ENCODE peak calls at places on chromosome 18, in seven cellular contexts. U is neuronal stem cell, Y is A549, P is AG09319, O is PC-3, N is prostate gland, D is fibroblast of villous mesenchyme. Z is an unnamed sample.

GRCh38 chr18:68454511-68455228 is 260.2 kb downstream of the TMX3 start:
- DNase-seq in U (no peak), Y (no peak), P (no peak), O (peak; percentile 36), N (no peak), D (peak; percentile 68), Z (peak; percentile 70)

GRCh38 chr18:47550611-47551010 is 299.2 kb upstream of the SKOR2 start:
- DNase-seq in U (no peak), Y (no peak), P (no peak), O (no peak), N (no peak), D (no peak), Z (no peak)

GRCh38 chr18:14086459-14087231 is 45.6 kb downstream of the ZNF519 start:
- DNase-seq in U (peak; percentile 57), Y (peak; percentile 2), P (peak; percentile 4), O (peak; percentile 63), N (no peak), D (peak; percentile 41), Z (peak; percentile 68)

GRCh38 chr18:43662657-43663056 is 385.4 kb upstream of the SYT4 start:
- DNase-seq in U (no peak), Y (no peak), P (peak; percentile 42), O (peak; percentile 38), N (no peak), D (peak; percentile 30), Z (peak; percentile 95)

GRCh38 chr18:42614619-42615293 is 500.7 kb downstream of the RIT2 start:
- DNase-seq in U (no peak), Y (no peak), P (no peak), O (no peak), N (no peak), D (peak; percentile 1), Z (no peak)

GRCh38 chr18:35603528-35603927 is 22.0 kb downstream of the GALNT1 start:
- DNase-seq in U (no peak), Y (no peak), P (no peak), O (no peak), N (no peak), D (no peak), Z (no peak)

GRCh38 chr18:49884959-49885358 is 71.6 kb upstream of the ACAA2 start:
- DNase-seq in U (no peak), Y (no peak), P (no peak), O (no peak), N (no peak), D (no peak), Z (peak; percentile 55)

GRCh38 chr18:50622865-50623393 is 63.0 kb downstream of the MAPK4 start:
- DNase-seq in U (no peak), Y (no peak), P (no peak), O (no peak), N (no peak), D (no peak), Z (no peak)

GRCh38 chr18:2856499-2856898 is 9.7 kb downstream of the EMILIN2 start:
- DNase-seq in U (no peak), Y (no peak), P (no peak), O (no peak), N (no peak), D (peak; percentile 68), Z (no peak)

GRCh38 chr18:43115076-43116035 is at the start of gene RIT2:
- DNase-seq in U (no peak), Y (no peak), P (no peak), O (no peak), N (no peak), D (no peak), Z (no peak)

GRCh38 chr18:35019929-35020328 is 21.3 kb upstream of the MAPRE2 start:
- DNase-seq in U (no peak), Y (no peak), P (no peak), O (no peak), N (no peak), D (peak; percentile 8), Z (peak; percentile 65)

GRCh38 chr18:9209230-9209629 is 72.6 kb downstream of the ANKRD12 start:
- DNase-seq in U (no peak), Y (no peak), P (peak; percentile 5), O (no peak), N (no peak), D (peak; percentile 51), Z (peak; percentile 48)

GRCh38 chr18:56168049-56168781 is 470.2 kb downstream of the TXNL1 start:
- DNase-seq in U (no peak), Y (no peak), P (peak; percentile 7), O (peak; percentile 92), N (peak; percentile 9), D (peak; percentile 71), Z (peak; percentile 59)

GRCh38 chr18:77059294-77059916 is 73.2 kb downstream of the MBP start:
- DNase-seq in U (no peak), Y (peak; percentile 44), P (no peak), O (peak; percentile 81), N (no peak), D (peak; percentile 77), Z (peak; percentile 92)

GRCh38 chr18:35695803-35696202 is 114.3 kb downstream of the GALNT1 start:
- DNase-seq in U (no peak), Y (no peak), P (no peak), O (no peak), N (peak; percentile 75), D (no peak), Z (no peak)

GRCh38 chr18:23826850-23827620 is 137.8 kb downstream of the LAMA3 start:
- DNase-seq in U (no peak), Y (no peak), P (no peak), O (no peak), N (no peak), D (no peak), Z (no peak)

GRCh38 chr18:26405190-26405781 is 143.1 kb downstream of the KCTD1 start:
- DNase-seq in U (no peak), Y (peak; percentile 32), P (peak; percentile 22), O (peak; percentile 62), N (peak; percentile 37), D (peak; percentile 33), Z (peak; percentile 53)

GRCh38 chr18:67600181-67600631 is 83.7 kb upstream of the DSEL start:
- DNase-seq in U (no peak), Y (no peak), P (no peak), O (peak; percentile 70), N (no peak), D (peak; percentile 82), Z (peak; percentile 84)

GRCh38 chr18:22165049-22165602 is 4.3 kb upstream of the GATA6 start:
- DNase-seq in U (no peak), Y (no peak), P (no peak), O (no peak), N (no peak), D (no peak), Z (no peak)

GRCh38 chr18:49016648-49017539 is 66.1 kb upstream of the SMAD7 start:
- DNase-seq in U (peak; percentile 40), Y (peak; percentile 41), P (no peak), O (peak; percentile 62), N (no peak), D (peak; percentile 77), Z (peak; percentile 88)

GRCh38 chr18:32422978-32423740 is 47.5 kb downstream of the GAREM1 start:
- DNase-seq in U (no peak), Y (no peak), P (no peak), O (no peak), N (no peak), D (no peak), Z (no peak)

GRCh38 chr18:35852786-35853185 is 119.7 kb upstream of the RMP24 start:
- DNase-seq in U (no peak), Y (no peak), P (no peak), O (no peak), N (no peak), D (no peak), Z (no peak)

GRCh38 chr18:3453540-3454364 is 3.8 kb downstream of the TGIF1 start:
- DNase-seq in U (peak; percentile 61), Y (no peak), P (peak; percentile 97), O (peak; percentile 84), N (peak; percentile 76), D (peak; percentile 97), Z (peak; percentile 96)

GRCh38 chr18:1270081-1270480 is 365.4 kb downstream of the ADCYAP1 start:
- DNase-seq in U (no peak), Y (no peak), P (no peak), O (peak; percentile 96), N (peak; percentile 57), D (no peak), Z (no peak)

GRCh38 chr18:49723648-49724180 is 89.6 kb downstream of the ACAA2 start:
- DNase-seq in U (no peak), Y (no peak), P (no peak), O (peak; percentile 74), N (no peak), D (peak; percentile 45), Z (no peak)

GRCh38 chr18:71443726-71444480 is 1100.2 kb downstream of the CBLN2 start:
- DNase-seq in U (no peak), Y (no peak), P (no peak), O (peak; percentile 7), N (no peak), D (no peak), Z (peak; percentile 77)

GRCh38 chr18:63137999-63138448 is 181.5 kb downstream of the BCL2 start:
- DNase-seq in U (no peak), Y (no peak), P (no peak), O (no peak), N (no peak), D (no peak), Z (no peak)

GRCh38 chr18:36931116-36931515 is 102.2 kb downstream of the KIAA1328 start:
- DNase-seq in U (no peak), Y (no peak), P (no peak), O (no peak), N (no peak), D (no peak), Z (no peak)

Z was measured in choroid plexus epithelial cell.